ENCODE peak calls at places on chromosomes 1 and 21, in five cellular contexts. O is left kidney; Z is CD8-positive, alpha-beta memory T cell; U is activated CD4-positive, alpha-beta T cell treated with anti-CD3 and anti-CD28 coated beads, Interleukin-2, amount 50 U/mL, for 24 hours; S is T47D. J is an unnamed sample.

GRCh38 chr1:171251042-171251740 is 2.9 kb downstream of the FMO1 start:
- DNase-seq in S (peak), Z (no peak), U (no peak), O (peak), J (no peak)

GRCh38 chr1:201307239-201307638 is 23.9 kb downstream of the PKP1 start:
- DNase-seq in O (no peak), U (no peak), S (no peak), Z (no peak), J (no peak)

GRCh38 chr1:68178821-68179490 is 53.4 kb downstream of the WLS start:
- DNase-seq in S (no peak), Z (no peak), U (no peak), O (no peak), J (no peak)

GRCh38 chr1:40980068-40980452 is 564 bp downstream of the CTPS1 start:
- DNase-seq in S (no peak), O (peak), U (no peak), Z (no peak), J (no peak)

GRCh38 chr1:15975358-15975804 is 520 bp downstream of the ZBTB17 start:
- DNase-seq in Z (peak), U (peak), S (peak), O (peak), J (no peak)

GRCh38 chr1:94304553-94304952 is 67.2 kb upstream of the ARHGAP29 start:
- DNase-seq in O (no peak), S (no peak), U (no peak), Z (no peak), J (no peak)

GRCh38 chr1:1114431-1114830 is 1.5 kb downstream of the C1orf159 start:
- DNase-seq in U (no peak), S (no peak), O (no peak), Z (no peak), J (no peak)

GRCh38 chr1:204979891-204980649 is 62.9 kb upstream of the CNTN2 start:
- DNase-seq in O (no peak), S (no peak), Z (no peak), U (no peak), J (no peak)

GRCh38 chr1:206854401-206855129 is 10.9 kb upstream of the IL20 start:
- DNase-seq in O (no peak), Z (no peak), S (no peak), U (no peak), J (no peak)

GRCh38 chr1:214362188-214362882 is 81.4 kb downstream of the SMYD2 start:
- DNase-seq in U (no peak), Z (no peak), S (no peak), O (no peak), J (no peak)

GRCh38 chr1:1281533-1282321 is 1.5 kb downstream of the SCNN1D start:
- DNase-seq in Z (no peak), S (no peak), O (no peak), U (no peak), J (no peak)

GRCh38 chr1:65309317-65310077 is at the start of gene DNAJC6:
- DNase-seq in S (peak), Z (peak), U (peak), O (peak), J (no peak)

GRCh38 chr21:14706712-14707111 is 160.6 kb upstream of the SAMSN1 start:
- DNase-seq in S (no peak), Z (no peak), O (peak), U (no peak), J (no peak)

GRCh38 chr1:216566809-216567208 is 143.6 kb upstream of the USH2A start:
- DNase-seq in O (no peak), U (no peak), Z (no peak), S (peak), J (no peak)

GRCh38 chr1:83735525-83735924 is 263.4 kb downstream of the TTLL7 start:
- DNase-seq in Z (no peak), U (no peak), O (no peak), S (no peak), J (no peak)

GRCh38 chr1:207240325-207241095 is 81.0 kb upstream of the CD55 start:
- DNase-seq in Z (no peak), O (no peak), U (no peak), S (peak), J (no peak)

GRCh38 chr1:59638172-59638800 is 176.5 kb upstream of the HOOK1 start:
- DNase-seq in U (no peak), Z (no peak), S (no peak), O (peak), J (no peak)

GRCh38 chr1:47031059-47031458 is 7.6 kb downstream of the CYP4X1 start:
- DNase-seq in Z (no peak), S (peak), O (peak), U (no peak), J (no peak)

GRCh38 chr1:44283524-44284173 is 70.4 kb downstream of the DMAP1 start:
- DNase-seq in U (no peak), O (peak), Z (no peak), S (peak), J (no peak)

GRCh38 chr1:56309065-56309464 is 270.3 kb downstream of the PLPP3 start:
- DNase-seq in O (no peak), Z (no peak), U (no peak), S (no peak), J (no peak)

GRCh38 chr1:173383341-173383740 is 93.8 kb upstream of the PRDX6 start:
- DNase-seq in U (no peak), O (no peak), S (no peak), Z (no peak), J (no peak)

GRCh38 chr1:56065729-56066128 is 513.6 kb downstream of the PLPP3 start:
- DNase-seq in Z (no peak), U (no peak), O (no peak), S (no peak), J (no peak)

GRCh38 chr1:228471762-228472398 is 15.3 kb upstream of the RNF187 start:
- DNase-seq in S (peak), Z (no peak), U (no peak), O (peak), J (no peak)

GRCh38 chr1:225470210-225470609 is 42.4 kb upstream of the LBR start:
- DNase-seq in O (no peak), S (no peak), U (no peak), Z (no peak), J (peak)

GRCh38 chr1:36968730-36969129 is 65.6 kb downstream of the GRIK3 start:
- DNase-seq in Z (no peak), S (peak), U (no peak), O (no peak), J (no peak)

GRCh38 chr21:43287111-43287973 is 118.5 kb downstream of the CRYAA start:
- DNase-seq in S (no peak), U (no peak), O (peak), Z (no peak), J (no peak)

GRCh38 chr1:229022595-229023350 is 248.1 kb upstream of the RAB4A start:
- DNase-seq in Z (no peak), O (no peak), U (no peak), S (no peak), J (peak)

GRCh38 chr1:21919520-21919919 is 17.6 kb downstream of the HSPG2 start:
- DNase-seq in O (no peak), S (no peak), U (no peak), Z (no peak), J (no peak)

GRCh38 chr1:111541721-111542120 is 38.3 kb upstream of the ADORA3 start:
- DNase-seq in S (peak), O (peak), U (no peak), Z (no peak), J (no peak)

GRCh38 chr1:226017070-226017469 is 17.9 kb upstream of the SDE2 start:
- DNase-seq in U (no peak), Z (no peak), O (no peak), S (no peak), J (no peak)

GRCh38 chr1:19654886-19655717 is 9.6 kb upstream of the HTR6 start:
- DNase-seq in S (no peak), U (no peak), O (no peak), Z (no peak), J (no peak)

GRCh38 chr1:50873458-50874187 is 86.4 kb downstream of the FAF1 start:
- DNase-seq in Z (peak), S (peak), U (peak), O (peak), J (no peak)

GRCh38 chr1:6491076-6491449 is 404 bp downstream of the PLEKHG5 start:
- DNase-seq in O (no peak), U (no peak), Z (no peak), S (no peak), J (no peak)

GRCh38 chr1:205805082-205805711 is 7.8 kb downstream of the SLC41A1 start:
- DNase-seq in U (peak), S (no peak), Z (no peak), O (no peak), J (no peak)

GRCh38 chr1:232622981-232623380 is 7.0 kb downstream of the SIPA1L2 start:
- DNase-seq in S (no peak), O (no peak), Z (no peak), U (no peak), J (no peak)

J was measured in vagina.